ENCODE peak calls at places on chromosome 18, in ten cellular contexts. F is adrenal gland, A is neural crest cell, E is HFF-Myc, S is H1, M is GM10248, T is testis, G is foreskin fibroblast, Y is progenitor cell of endocrine pancreas, C is BJ. N is an unnamed sample.

GRCh38 chr18:46573156-46573555 is 83.9 kb downstream of the LOXHD1 start:
- DNase-seq in Y (no peak), G (no peak), E (no peak), C (no peak), T (no peak), A (no peak), S (peak; percentile 32), M (no peak), F (no peak), N (no peak)

GRCh38 chr18:64271264-64271663 is 122.4 kb upstream of the LINC00305 start:
- DNase-seq in S (no peak), T (no peak), Y (no peak), G (no peak), M (no peak), F (peak; percentile 15), E (no peak), C (no peak), A (no peak), N (no peak)

GRCh38 chr18:58338961-58339722 is 289.7 kb downstream of the ALPK2 start:
- DNase-seq in M (no peak), G (no peak), T (no peak), C (no peak), E (no peak), F (no peak), A (peak; percentile 38), Y (peak; percentile 20), S (peak; percentile 61), N (peak; percentile 49)

GRCh38 chr18:321839-322467 is 54.1 kb upstream of the THOC1 start:
- DNase-seq in Y (no peak), E (no peak), F (no peak), S (no peak), T (no peak), A (no peak), M (no peak), G (no peak), C (no peak), N (no peak)

GRCh38 chr18:60259052-60259681 is 113.4 kb downstream of the MC4R start:
- DNase-seq in A (no peak), M (no peak), F (no peak), T (no peak), S (no peak), Y (no peak), C (no peak), E (peak; percentile 4), G (peak; percentile 13), N (no peak)

GRCh38 chr18:46939998-46940571 is 22.7 kb downstream of the KATNAL2 start:
- DNase-seq in E (no peak), A (no peak), C (no peak), G (no peak), M (no peak), F (no peak), S (no peak), T (no peak), Y (no peak), N (no peak)

GRCh38 chr18:45517181-45517741 is 98.0 kb upstream of the SLC14A2 start:
- DNase-seq in G (no peak), C (peak; percentile 44), Y (no peak), S (no peak), F (peak; percentile 55), A (no peak), M (no peak), E (no peak), T (peak; percentile 75), N (peak; percentile 48)

GRCh38 chr18:78101091-78101490 is 851.4 kb downstream of the GALR1 start:
- DNase-seq in F (no peak), E (no peak), Y (no peak), T (no peak), M (no peak), C (no peak), G (no peak), A (no peak), S (no peak), N (no peak)

GRCh38 chr18:21389283-21389682 is 147.3 kb downstream of the GREB1L start:
- DNase-seq in E (no peak), Y (no peak), F (no peak), A (no peak), T (no peak), G (no peak), S (no peak), M (no peak), C (no peak), N (no peak)

GRCh38 chr18:74665905-74666304 is 68.2 kb downstream of the ZNF407 start:
- DNase-seq in F (no peak), M (no peak), S (no peak), C (no peak), E (no peak), T (no peak), Y (no peak), G (no peak), A (no peak), N (no peak)

GRCh38 chr18:75207298-75208054 is 1.5 kb downstream of the PTGR3 start:
- DNase-seq in Y (no peak), S (no peak), C (no peak), E (no peak), A (no peak), G (peak; percentile 66), T (peak; percentile 52), M (no peak), F (no peak), N (no peak)

GRCh38 chr18:55384551-55385275 is 203.3 kb downstream of the TCF4 start:
- DNase-seq in T (peak; percentile 60), C (no peak), S (peak; percentile 72), M (peak; percentile 32), A (peak; percentile 22), G (no peak), Y (no peak), E (no peak), F (peak; percentile 24), N (peak; percentile 26)
- TF ChIP-seq CTCF in T (no peak), C (peak; percentile 79), S (peak; percentile 60), M (peak; percentile 43), A (peak; percentile 64), G (peak; percentile 69), Y (peak; percentile 54), E (peak; percentile 76), F (peak; percentile 56), N (peak; percentile 49)

GRCh38 chr18:9215221-9215933 is 78.8 kb downstream of the ANKRD12 start:
- DNase-seq in M (no peak), S (no peak), F (no peak), T (no peak), C (no peak), G (no peak), A (no peak), E (no peak), Y (no peak), N (no peak)

GRCh38 chr18:9221040-9221439 is 84.5 kb downstream of the ANKRD12 start:
- DNase-seq in Y (no peak), S (no peak), F (no peak), E (no peak), T (no peak), G (no peak), A (no peak), C (no peak), M (no peak), N (no peak)

GRCh38 chr18:9216459-9216858 is 79.9 kb downstream of the ANKRD12 start:
- DNase-seq in T (no peak), M (no peak), S (no peak), G (no peak), A (no peak), Y (no peak), C (no peak), F (no peak), E (no peak), N (no peak)

GRCh38 chr18:9221661-9222060 is 85.1 kb downstream of the ANKRD12 start:
- DNase-seq in C (no peak), F (no peak), Y (no peak), M (no peak), A (no peak), S (no peak), E (no peak), G (no peak), T (no peak), N (no peak)

GRCh38 chr18:9218052-9218451 is 81.5 kb downstream of the ANKRD12 start:
- DNase-seq in E (no peak), Y (no peak), M (no peak), S (no peak), G (no peak), A (no peak), F (no peak), T (no peak), C (no peak), N (no peak)
- TF ChIP-seq CTCF in E (no peak), Y (no peak), M (no peak), S (no peak), G (no peak), A (no peak), F (no peak), T (no peak), C (no peak), N (no peak)

GRCh38 chr18:56986829-56987228 is 160.1 kb upstream of the BOD1L2 start:
- DNase-seq in Y (no peak), G (no peak), M (no peak), S (no peak), A (no peak), F (no peak), E (no peak), C (no peak), T (no peak), N (no peak)

GRCh38 chr18:56987236-56987635 is 159.7 kb upstream of the BOD1L2 start:
- DNase-seq in E (no peak), S (no peak), F (no peak), A (no peak), T (no peak), M (no peak), Y (no peak), C (no peak), G (no peak), N (no peak)

GRCh38 chr18:56988022-56988421 is 158.9 kb upstream of the BOD1L2 start:
- DNase-seq in G (no peak), S (no peak), Y (no peak), E (no peak), T (no peak), F (no peak), A (no peak), C (no peak), M (no peak), N (no peak)

GRCh38 chr18:56992777-56993176 is 154.1 kb upstream of the BOD1L2 start:
- DNase-seq in E (no peak), A (no peak), G (no peak), S (no peak), T (no peak), C (no peak), Y (no peak), M (no peak), F (no peak), N (no peak)

DNA sequence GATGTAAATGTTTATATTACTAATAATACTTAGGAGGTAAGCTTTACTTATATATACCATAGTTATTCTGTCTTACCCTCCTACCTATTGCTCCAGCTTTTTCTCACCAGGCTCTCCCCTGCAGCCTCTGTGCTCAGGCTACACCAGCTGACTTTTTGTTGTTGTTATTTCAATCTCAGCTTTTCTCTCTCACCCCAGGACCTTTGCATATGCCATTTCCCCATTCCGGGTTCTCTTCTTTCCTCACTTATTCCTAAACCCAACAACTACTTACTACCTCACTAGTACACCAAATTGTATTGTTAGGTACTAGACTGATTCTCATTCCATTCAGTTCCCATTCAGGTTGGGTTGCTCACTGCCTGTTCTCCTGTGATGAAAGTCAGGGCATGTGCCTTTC is 156.2 kb upstream of the BOD1L2 start:
- DNase-seq in G (no peak), S (no peak), Y (no peak), A (no peak), E (no peak), T (no peak), F (no peak), M (no peak), C (no peak), N (no peak)
- TF ChIP-seq CTCF in G (no peak), S (no peak), Y (no peak), A (no peak), E (no peak), T (no peak), F (no peak), M (no peak), C (no peak), N (no peak)

GRCh38 chr18:3264362-3264761 is 2.4 kb downstream of the MYL12B start:
- DNase-seq in M (no peak), T (no peak), A (no peak), F (peak; percentile 79), G (no peak), E (no peak), Y (no peak), C (no peak), S (no peak), N (no peak)
- TF ChIP-seq CTCF in M (no peak), T (no peak), A (no peak), F (no peak), G (no peak), E (no peak), Y (no peak), C (no peak), S (no peak), N (no peak)

N was measured in nephron progenitor cell.